ENCODE peak calls at places on chromosomes 2 and 18, in seven cellular contexts. One of them, this sample, is unnamed.

GRCh38 chr2:240817496-240818292 is 2.3 kb downstream of the KIF1A start:
- DNase-seq in GM12892: no peak
- DNase-seq in NB4: no peak
- DNase-seq in spleen: peak
- DNase-seq in uterus: no peak
- DNase-seq in A549: no peak
- DNase-seq in breast epithelium: no peak
- DNase-seq in this sample: no peak

GRCh38 chr2:159659474-159659873 is 43.1 kb upstream of the BAZ2B start:
- DNase-seq in GM12892: no peak
- DNase-seq in NB4: no peak
- DNase-seq in spleen: no peak
- DNase-seq in uterus: no peak
- DNase-seq in A549: no peak
- DNase-seq in breast epithelium: no peak
- DNase-seq in this sample: no peak

GRCh38 chr2:147808520-147808919 is 36.3 kb upstream of the ACVR2A start:
- DNase-seq in GM12892: no peak
- DNase-seq in NB4: no peak
- DNase-seq in spleen: no peak
- DNase-seq in uterus: no peak
- DNase-seq in A549: no peak
- DNase-seq in breast epithelium: no peak
- DNase-seq in this sample: no peak

GRCh38 chr2:29238497-29238896 is 123.3 kb downstream of the CLIP4 start:
- DNase-seq in GM12892: no peak
- DNase-seq in NB4: peak
- DNase-seq in spleen: peak
- DNase-seq in uterus: no peak
- DNase-seq in A549: peak
- DNase-seq in breast epithelium: no peak
- DNase-seq in this sample: peak

GRCh38 chr18:43744960-43745740 is 467.9 kb upstream of the SYT4 start:
- DNase-seq in GM12892: no peak
- DNase-seq in NB4: no peak
- DNase-seq in spleen: no peak
- DNase-seq in uterus: no peak
- DNase-seq in A549: no peak
- DNase-seq in breast epithelium: no peak
- DNase-seq in this sample: no peak

GRCh38 chr2:17355608-17356329 is 162.5 kb downstream of the RAD51AP2 start:
- DNase-seq in GM12892: no peak
- DNase-seq in NB4: no peak
- DNase-seq in spleen: no peak
- DNase-seq in uterus: no peak
- DNase-seq in A549: peak
- DNase-seq in breast epithelium: no peak
- DNase-seq in this sample: no peak

GRCh38 chr18:24398515-24398914 is 891 bp upstream of the OSBPL1A start:
- DNase-seq in GM12892: no peak
- DNase-seq in NB4: peak
- DNase-seq in spleen: no peak
- DNase-seq in uterus: no peak
- DNase-seq in A549: no peak
- DNase-seq in breast epithelium: no peak
- DNase-seq in this sample: no peak

GRCh38 chr18:11108956-11109355 is 40.4 kb downstream of the PIEZO2 start:
- DNase-seq in GM12892: no peak
- DNase-seq in NB4: no peak
- DNase-seq in spleen: no peak
- DNase-seq in uterus: no peak
- DNase-seq in A549: no peak
- DNase-seq in breast epithelium: no peak
- DNase-seq in this sample: no peak

GRCh38 chr2:131475831-131476230 is at the start of gene TUBA3D:
- DNase-seq in GM12892: no peak
- DNase-seq in NB4: no peak
- DNase-seq in spleen: peak
- DNase-seq in uterus: no peak
- DNase-seq in A549: no peak
- DNase-seq in breast epithelium: no peak
- DNase-seq in this sample: no peak

GRCh38 chr2:195509551-195509950 is 147.5 kb upstream of the SLC39A10 start:
- DNase-seq in GM12892: no peak
- DNase-seq in NB4: no peak
- DNase-seq in spleen: no peak
- DNase-seq in uterus: no peak
- DNase-seq in A549: no peak
- DNase-seq in breast epithelium: no peak
- DNase-seq in this sample: no peak

GRCh38 chr2:145939949-145940348 is 1420.0 kb upstream of the ZEB2 start:
- DNase-seq in GM12892: no peak
- DNase-seq in NB4: no peak
- DNase-seq in spleen: no peak
- DNase-seq in uterus: no peak
- DNase-seq in A549: no peak
- DNase-seq in breast epithelium: no peak
- DNase-seq in this sample: no peak

GRCh38 chr2:186853871-186854435 is 5.0 kb upstream of the ZSWIM2 start:
- DNase-seq in GM12892: no peak
- DNase-seq in NB4: no peak
- DNase-seq in spleen: no peak
- DNase-seq in uterus: no peak
- DNase-seq in A549: no peak
- DNase-seq in breast epithelium: no peak
- DNase-seq in this sample: no peak

GRCh38 chr18:42765225-42765624 is 350.3 kb downstream of the RIT2 start:
- DNase-seq in GM12892: no peak
- DNase-seq in NB4: no peak
- DNase-seq in spleen: no peak
- DNase-seq in uterus: no peak
- DNase-seq in A549: no peak
- DNase-seq in breast epithelium: no peak
- DNase-seq in this sample: no peak

GRCh38 chr2:156890498-156891148 is 366.9 kb upstream of the GALNT5 start:
- DNase-seq in GM12892: no peak
- DNase-seq in NB4: no peak
- DNase-seq in spleen: no peak
- DNase-seq in uterus: no peak
- DNase-seq in A549: no peak
- DNase-seq in breast epithelium: no peak
- DNase-seq in this sample: no peak

GRCh38 chr2:2121887-2122286 is 209.2 kb downstream of the MYT1L start:
- DNase-seq in GM12892: no peak
- DNase-seq in NB4: no peak
- DNase-seq in spleen: no peak
- DNase-seq in uterus: no peak
- DNase-seq in A549: no peak
- DNase-seq in breast epithelium: no peak
- DNase-seq in this sample: no peak

GRCh38 chr18:22477222-22477621 is 59.5 kb upstream of the CTAGE1 start:
- DNase-seq in GM12892: no peak
- DNase-seq in NB4: no peak
- DNase-seq in spleen: no peak
- DNase-seq in uterus: no peak
- DNase-seq in A549: no peak
- DNase-seq in breast epithelium: no peak
- DNase-seq in this sample: no peak

GRCh38 chr2:23513245-23513880 is 128.4 kb downstream of the KLHL29 start:
- DNase-seq in GM12892: no peak
- DNase-seq in NB4: no peak
- DNase-seq in spleen: peak
- DNase-seq in uterus: peak
- DNase-seq in A549: no peak
- DNase-seq in breast epithelium: no peak
- DNase-seq in this sample: no peak

GRCh38 chr2:121722479-121722878 is 14.2 kb downstream of the NIFK start:
- DNase-seq in GM12892: no peak
- DNase-seq in NB4: peak
- DNase-seq in spleen: no peak
- DNase-seq in uterus: no peak
- DNase-seq in A549: peak
- DNase-seq in breast epithelium: no peak
- DNase-seq in this sample: no peak

GRCh38 chr18:63320041-63320689 is 596 bp upstream of the BCL2 start:
- DNase-seq in GM12892: peak
- DNase-seq in NB4: peak
- DNase-seq in spleen: peak
- DNase-seq in uterus: peak
- DNase-seq in A549: peak
- DNase-seq in breast epithelium: peak
- DNase-seq in this sample: peak

GRCh38 chr18:63317982-63318881 is 1.3 kb downstream of the BCL2 start:
- DNase-seq in GM12892: peak
- DNase-seq in NB4: peak
- DNase-seq in spleen: peak
- DNase-seq in uterus: peak
- DNase-seq in A549: no peak
- DNase-seq in breast epithelium: peak
- DNase-seq in this sample: peak

GRCh38 chr18:63318882-63319382 is 637 bp downstream of the BCL2 start:
- DNase-seq in GM12892: no peak
- DNase-seq in NB4: no peak
- DNase-seq in spleen: no peak
- DNase-seq in uterus: no peak
- DNase-seq in A549: no peak
- DNase-seq in breast epithelium: no peak
- DNase-seq in this sample: no peak

GRCh38 chr18:63320690-63321265 is 1.2 kb upstream of the BCL2 start:
- DNase-seq in GM12892: peak
- DNase-seq in NB4: peak
- DNase-seq in spleen: peak
- DNase-seq in uterus: peak
- DNase-seq in A549: peak
- DNase-seq in breast epithelium: peak
- DNase-seq in this sample: no peak

GRCh38 chr18:63319383-63320040 is at the start of gene BCL2:
- DNase-seq in GM12892: no peak
- DNase-seq in NB4: peak
- DNase-seq in spleen: no peak
- DNase-seq in uterus: no peak
- DNase-seq in A549: peak
- DNase-seq in breast epithelium: peak
- DNase-seq in this sample: no peak
- TF ChIP-seq POLR2A in GM12892: no peak
- TF ChIP-seq POLR2A in NB4: peak
- TF ChIP-seq POLR2A in spleen: no peak
- TF ChIP-seq POLR2A in uterus: peak
- TF ChIP-seq POLR2A in A549: no peak
- TF ChIP-seq POLR2A in breast epithelium: no peak
- TF ChIP-seq POLR2A in this sample: no peak

GRCh38 chr2:161308178-161308955 is at the start of gene PSMD14:
- DNase-seq in GM12892: peak
- DNase-seq in NB4: peak
- DNase-seq in spleen: peak
- DNase-seq in uterus: peak
- DNase-seq in A549: peak
- DNase-seq in breast epithelium: peak
- DNase-seq in this sample: peak
- TF ChIP-seq POLR2A in GM12892: peak
- TF ChIP-seq POLR2A in NB4: peak
- TF ChIP-seq POLR2A in spleen: no peak
- TF ChIP-seq POLR2A in uterus: peak
- TF ChIP-seq POLR2A in A549: peak
- TF ChIP-seq POLR2A in breast epithelium: peak
- TF ChIP-seq POLR2A in this sample: peak

DNA sequence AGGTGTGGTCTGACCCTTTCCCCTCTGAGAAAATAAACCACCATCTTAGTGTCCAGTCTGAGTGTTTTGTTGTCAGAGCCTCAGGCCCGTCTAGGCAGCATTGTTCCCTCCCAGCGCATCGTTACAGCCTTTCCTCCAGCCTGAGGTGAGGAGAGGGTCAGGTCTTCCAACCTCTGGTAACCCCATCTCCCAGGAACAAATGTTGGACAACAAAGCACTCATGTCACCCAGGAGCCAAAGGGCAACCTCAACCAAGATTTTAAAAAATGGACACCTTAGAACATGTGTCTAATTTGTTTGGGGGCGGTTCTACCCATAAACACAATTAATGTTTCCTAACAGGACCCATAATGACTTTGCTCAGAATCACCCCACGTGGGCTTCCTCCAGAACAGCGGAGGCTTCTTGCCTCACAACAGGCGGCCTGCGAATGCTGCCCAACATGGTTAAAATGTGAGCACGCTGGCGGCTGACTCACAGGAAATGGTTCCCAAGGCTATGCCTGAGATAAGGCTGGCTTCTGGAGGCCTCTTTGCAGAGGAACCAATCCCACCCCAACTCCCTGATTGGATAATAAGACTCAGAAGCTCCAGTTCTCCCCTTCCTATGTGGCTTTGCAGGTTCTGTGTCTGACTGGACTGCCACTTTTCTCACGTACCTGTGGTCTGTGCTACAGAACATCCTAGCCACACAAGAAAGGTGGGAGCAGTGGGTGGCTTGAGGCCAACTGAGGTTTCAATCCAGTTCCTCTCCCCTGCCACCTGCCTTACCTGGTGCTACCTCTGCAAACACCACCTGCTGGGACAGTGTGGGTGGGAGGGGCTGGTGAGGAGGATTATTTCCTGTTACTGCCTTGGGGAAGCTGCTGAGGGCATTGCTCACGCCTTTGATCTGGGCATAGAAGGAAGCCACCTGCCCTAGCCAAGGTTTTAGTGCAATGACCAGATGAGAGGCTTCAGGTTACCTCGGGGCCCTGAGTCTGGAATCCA is 108.8 kb downstream of the B3GNT2 start:
- DNase-seq in GM12892: no peak
- DNase-seq in NB4: peak
- DNase-seq in spleen: peak
- DNase-seq in uterus: peak
- DNase-seq in A549: no peak
- DNase-seq in breast epithelium: peak
- DNase-seq in this sample: no peak
- TF ChIP-seq POLR2A in GM12892: no peak
- TF ChIP-seq POLR2A in NB4: peak
- TF ChIP-seq POLR2A in spleen: no peak
- TF ChIP-seq POLR2A in uterus: no peak
- TF ChIP-seq POLR2A in A549: no peak
- TF ChIP-seq POLR2A in breast epithelium: no peak
- TF ChIP-seq POLR2A in this sample: no peak

GRCh38 chr2:181894381-181894780 is 2.9 kb downstream of the ITPRID2 start:
- DNase-seq in GM12892: no peak
- DNase-seq in NB4: no peak
- DNase-seq in spleen: no peak
- DNase-seq in uterus: no peak
- DNase-seq in A549: no peak
- DNase-seq in breast epithelium: no peak
- DNase-seq in this sample: no peak

GRCh38 chr2:181895788-181896187 is 4.3 kb downstream of the ITPRID2 start:
- DNase-seq in GM12892: no peak
- DNase-seq in NB4: no peak
- DNase-seq in spleen: no peak
- DNase-seq in uterus: no peak
- DNase-seq in A549: no peak
- DNase-seq in breast epithelium: no peak
- DNase-seq in this sample: no peak

GRCh38 chr2:181891258-181891965 is at the start of gene ITPRID2:
- DNase-seq in GM12892: peak
- DNase-seq in NB4: peak
- DNase-seq in spleen: no peak
- DNase-seq in uterus: peak
- DNase-seq in A549: peak
- DNase-seq in breast epithelium: peak
- DNase-seq in this sample: peak

GRCh38 chr2:181892795-181893435 is 1.4 kb downstream of the ITPRID2 start:
- DNase-seq in GM12892: no peak
- DNase-seq in NB4: no peak
- DNase-seq in spleen: no peak
- DNase-seq in uterus: no peak
- DNase-seq in A549: no peak
- DNase-seq in breast epithelium: no peak
- DNase-seq in this sample: no peak

GRCh38 chr2:181891966-181892794 is 650 bp downstream of the ITPRID2 start:
- DNase-seq in GM12892: peak
- DNase-seq in NB4: peak
- DNase-seq in spleen: peak
- DNase-seq in uterus: peak
- DNase-seq in A549: peak
- DNase-seq in breast epithelium: peak
- DNase-seq in this sample: peak
- TF ChIP-seq POLR2A in GM12892: peak
- TF ChIP-seq POLR2A in NB4: peak
- TF ChIP-seq POLR2A in spleen: no peak
- TF ChIP-seq POLR2A in uterus: peak
- TF ChIP-seq POLR2A in A549: peak
- TF ChIP-seq POLR2A in breast epithelium: peak
- TF ChIP-seq POLR2A in this sample: no peak

This sample was measured in GM12891.